ENCODE peak calls at places on chromosomes 11 and 22, in four cellular contexts. One of them, this sample, is unnamed.

GRCh38 chr11:78424334-78425270 is 7.0 kb upstream of the GAB2 start:
- DNase-seq in GM12878: peak
- DNase-seq in endothelial cell of umbilical vein: peak
- DNase-seq in A549: no peak
- DNase-seq in this sample: peak

GRCh38 chr11:117271208-117271607 is 19.9 kb upstream of the BACE1-AS start:
- DNase-seq in GM12878: no peak
- DNase-seq in A549: no peak
- DNase-seq in endothelial cell of umbilical vein: no peak
- DNase-seq in this sample: no peak

GRCh38 chr11:10731064-10731680 is 19.9 kb upstream of the CTR9 start:
- DNase-seq in GM12878: no peak
- DNase-seq in endothelial cell of umbilical vein: no peak
- DNase-seq in A549: no peak
- DNase-seq in this sample: no peak

GRCh38 chr11:75148436-75148983 is 2.4 kb upstream of the SLCO2B1 start:
- DNase-seq in endothelial cell of umbilical vein: no peak
- DNase-seq in A549: no peak
- DNase-seq in GM12878: no peak
- DNase-seq in this sample: no peak

GRCh38 chr11:69915501-69916250 is 96.5 kb upstream of the FGF3 start:
- DNase-seq in endothelial cell of umbilical vein: peak
- DNase-seq in A549: peak
- DNase-seq in GM12878: no peak
- DNase-seq in this sample: peak

GRCh38 chr11:120660024-120660565 is 148.5 kb downstream of the GRIK4 start:
- DNase-seq in endothelial cell of umbilical vein: peak
- DNase-seq in GM12878: no peak
- DNase-seq in A549: peak
- DNase-seq in this sample: peak

GRCh38 chr11:34866375-34866774 is 49.8 kb downstream of the APIP start:
- DNase-seq in GM12878: no peak
- DNase-seq in A549: no peak
- DNase-seq in endothelial cell of umbilical vein: no peak
- DNase-seq in this sample: peak

GRCh38 chr11:69393865-69394233 is 87.6 kb upstream of the LINC01488 start:
- DNase-seq in A549: no peak
- DNase-seq in GM12878: no peak
- DNase-seq in endothelial cell of umbilical vein: no peak
- DNase-seq in this sample: no peak

GRCh38 chr11:94445641-94446040 is 44.4 kb upstream of the GPR83 start:
- DNase-seq in endothelial cell of umbilical vein: no peak
- DNase-seq in GM12878: no peak
- DNase-seq in A549: no peak
- DNase-seq in this sample: no peak

GRCh38 chr11:80346660-80347059 is 905.8 kb upstream of the TENM4 start:
- DNase-seq in A549: no peak
- DNase-seq in GM12878: no peak
- DNase-seq in endothelial cell of umbilical vein: no peak
- DNase-seq in this sample: no peak

GRCh38 chr22:29270475-29271271 is 2.6 kb downstream of the EWSR1 start:
- DNase-seq in A549: no peak
- DNase-seq in GM12878: no peak
- DNase-seq in endothelial cell of umbilical vein: peak
- DNase-seq in this sample: peak

GRCh38 chr11:8928981-8929615 is 3.6 kb downstream of the C11orf16 start:
- DNase-seq in endothelial cell of umbilical vein: no peak
- DNase-seq in GM12878: no peak
- DNase-seq in A549: no peak
- DNase-seq in this sample: no peak

GRCh38 chr11:69362315-69362714 is 68.4 kb downstream of the MYEOV start:
- DNase-seq in endothelial cell of umbilical vein: no peak
- DNase-seq in A549: no peak
- DNase-seq in GM12878: no peak
- DNase-seq in this sample: no peak

GRCh38 chr11:123798513-123799252 is 7.5 kb downstream of the OR6M1 start:
- DNase-seq in A549: no peak
- DNase-seq in GM12878: no peak
- DNase-seq in endothelial cell of umbilical vein: no peak
- DNase-seq in this sample: no peak

GRCh38 chr22:38262051-38262795 is 10.6 kb downstream of the TMEM184B start:
- DNase-seq in A549: no peak
- DNase-seq in endothelial cell of umbilical vein: peak
- DNase-seq in GM12878: no peak
- DNase-seq in this sample: peak

GRCh38 chr11:9859491-9860305 is 195.8 kb downstream of the SWAP70 start:
- DNase-seq in GM12878: no peak
- DNase-seq in A549: no peak
- DNase-seq in endothelial cell of umbilical vein: peak
- DNase-seq in this sample: peak

GRCh38 chr11:46402957-46403902 is 11.7 kb upstream of the CHRM4 start:
- DNase-seq in endothelial cell of umbilical vein: no peak
- DNase-seq in GM12878: no peak
- DNase-seq in A549: no peak
- DNase-seq in this sample: no peak

GRCh38 chr11:76047231-76047630 is 159.1 kb downstream of the WNT11 start:
- DNase-seq in GM12878: no peak
- DNase-seq in A549: no peak
- DNase-seq in endothelial cell of umbilical vein: peak
- DNase-seq in this sample: no peak

GRCh38 chr22:35231585-35232084 is 25.7 kb upstream of the HMGXB4 start:
- DNase-seq in A549: peak
- DNase-seq in endothelial cell of umbilical vein: peak
- DNase-seq in GM12878: peak
- DNase-seq in this sample: peak

GRCh38 chr22:28282346-28282745 is 363.3 kb upstream of the PITPNB start:
- DNase-seq in GM12878: no peak
- DNase-seq in endothelial cell of umbilical vein: no peak
- DNase-seq in A549: no peak
- DNase-seq in this sample: no peak

GRCh38 chr22:47053865-47054185 is 291.4 kb downstream of the TBC1D22A start:
- DNase-seq in endothelial cell of umbilical vein: peak
- DNase-seq in A549: no peak
- DNase-seq in GM12878: no peak
- DNase-seq in this sample: peak

GRCh38 chr11:123145661-123146060 is 49.4 kb downstream of the CLMP start:
- DNase-seq in A549: no peak
- DNase-seq in endothelial cell of umbilical vein: no peak
- DNase-seq in GM12878: no peak
- DNase-seq in this sample: no peak

GRCh38 chr11:64078905-64079304 is 43.2 kb downstream of the FLRT1 start:
- DNase-seq in GM12878: no peak
- DNase-seq in A549: no peak
- DNase-seq in endothelial cell of umbilical vein: no peak
- DNase-seq in this sample: no peak

GRCh38 chr22:46491936-46492335 is 45.5 kb downstream of the CELSR1 start:
- DNase-seq in endothelial cell of umbilical vein: no peak
- DNase-seq in GM12878: no peak
- DNase-seq in A549: no peak
- DNase-seq in this sample: no peak

GRCh38 chr22:36136475-36136874 is 24.1 kb downstream of the APOL3 start:
- DNase-seq in GM12878: no peak
- DNase-seq in endothelial cell of umbilical vein: no peak
- DNase-seq in A549: no peak
- DNase-seq in this sample: no peak

GRCh38 chr11:48880021-48880441 is 103.7 kb downstream of the TRIM51G start:
- DNase-seq in GM12878: no peak
- DNase-seq in endothelial cell of umbilical vein: no peak
- DNase-seq in A549: no peak
- DNase-seq in this sample: no peak

GRCh38 chr22:46860562-46860961 is 98.1 kb downstream of the TBC1D22A start:
- DNase-seq in A549: no peak
- DNase-seq in GM12878: no peak
- DNase-seq in endothelial cell of umbilical vein: no peak
- DNase-seq in this sample: no peak

GRCh38 chr22:19990609-19991394 is 25.8 kb downstream of the ARVCF start:
- DNase-seq in endothelial cell of umbilical vein: no peak
- DNase-seq in A549: no peak
- DNase-seq in GM12878: no peak
- DNase-seq in this sample: no peak

GRCh38 chr11:1162498-1163311 is 5.0 kb downstream of the MUC5AC start:
- DNase-seq in A549: no peak
- DNase-seq in endothelial cell of umbilical vein: no peak
- DNase-seq in GM12878: no peak
- DNase-seq in this sample: no peak

GRCh38 chr11:110305169-110306018 is 9.0 kb upstream of the RDX start:
- DNase-seq in GM12878: no peak
- DNase-seq in endothelial cell of umbilical vein: peak
- DNase-seq in A549: no peak
- DNase-seq in this sample: no peak

GRCh38 chr11:46504817-46505613 is 88.8 kb downstream of the AMBRA1 start:
- DNase-seq in endothelial cell of umbilical vein: peak
- DNase-seq in A549: no peak
- DNase-seq in GM12878: no peak
- DNase-seq in this sample: no peak

GRCh38 chr11:35579557-35580396 is 38.5 kb upstream of the FJX1 start:
- DNase-seq in endothelial cell of umbilical vein: no peak
- DNase-seq in A549: peak
- DNase-seq in GM12878: no peak
- DNase-seq in this sample: peak

GRCh38 chr22:41862160-41862529 is 29.2 kb downstream of the SREBF2 start:
- DNase-seq in A549: no peak
- DNase-seq in GM12878: peak
- DNase-seq in endothelial cell of umbilical vein: no peak
- DNase-seq in this sample: peak

DNA sequence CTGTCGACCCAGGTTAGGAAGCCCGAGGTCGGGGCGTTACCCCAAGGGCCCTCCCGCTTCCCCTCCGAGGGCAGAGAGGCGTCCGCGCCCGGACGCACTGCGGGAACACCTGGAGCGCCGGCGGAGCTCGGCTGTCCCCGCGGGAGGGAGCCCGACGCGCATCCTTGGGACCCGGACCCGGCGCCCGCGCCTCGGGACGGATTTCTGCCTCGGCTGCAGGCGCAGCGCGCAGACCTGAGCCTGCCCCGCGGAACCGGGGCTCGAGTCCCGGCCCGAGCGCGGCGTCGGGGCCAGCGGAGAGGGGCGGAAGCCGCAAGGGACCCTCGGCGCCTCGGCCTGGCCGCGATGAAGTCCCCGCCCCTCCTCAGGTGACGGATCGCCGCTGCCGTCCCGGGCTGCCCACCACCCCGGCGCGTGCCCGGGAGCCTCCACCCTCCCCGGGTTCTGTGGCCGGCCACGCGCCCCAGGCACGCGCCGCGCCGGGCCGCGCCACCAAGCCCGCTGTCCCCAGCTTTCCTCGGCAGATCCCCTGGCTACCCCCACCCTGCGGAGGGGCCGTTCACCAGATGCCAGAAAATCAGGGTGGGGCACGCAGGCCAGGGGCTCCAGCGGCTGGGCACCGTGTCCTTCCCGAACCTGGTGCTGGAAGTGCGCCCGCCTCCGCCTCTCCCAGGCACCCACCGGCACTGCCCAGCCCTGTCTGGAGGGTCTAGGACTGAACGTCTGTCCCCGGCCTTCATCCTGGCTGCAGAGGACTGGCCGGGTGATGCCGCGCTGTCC is 407 bp downstream of the GLB1L3 start:
- DNase-seq in endothelial cell of umbilical vein: no peak
- DNase-seq in A549: no peak
- DNase-seq in GM12878: no peak
- DNase-seq in this sample: no peak
- TF ChIP-seq MYC in endothelial cell of umbilical vein: no peak
- TF ChIP-seq MYC in A549: no peak
- TF ChIP-seq MYC in GM12878: no peak
- TF ChIP-seq MYC in this sample: no peak

DNA sequence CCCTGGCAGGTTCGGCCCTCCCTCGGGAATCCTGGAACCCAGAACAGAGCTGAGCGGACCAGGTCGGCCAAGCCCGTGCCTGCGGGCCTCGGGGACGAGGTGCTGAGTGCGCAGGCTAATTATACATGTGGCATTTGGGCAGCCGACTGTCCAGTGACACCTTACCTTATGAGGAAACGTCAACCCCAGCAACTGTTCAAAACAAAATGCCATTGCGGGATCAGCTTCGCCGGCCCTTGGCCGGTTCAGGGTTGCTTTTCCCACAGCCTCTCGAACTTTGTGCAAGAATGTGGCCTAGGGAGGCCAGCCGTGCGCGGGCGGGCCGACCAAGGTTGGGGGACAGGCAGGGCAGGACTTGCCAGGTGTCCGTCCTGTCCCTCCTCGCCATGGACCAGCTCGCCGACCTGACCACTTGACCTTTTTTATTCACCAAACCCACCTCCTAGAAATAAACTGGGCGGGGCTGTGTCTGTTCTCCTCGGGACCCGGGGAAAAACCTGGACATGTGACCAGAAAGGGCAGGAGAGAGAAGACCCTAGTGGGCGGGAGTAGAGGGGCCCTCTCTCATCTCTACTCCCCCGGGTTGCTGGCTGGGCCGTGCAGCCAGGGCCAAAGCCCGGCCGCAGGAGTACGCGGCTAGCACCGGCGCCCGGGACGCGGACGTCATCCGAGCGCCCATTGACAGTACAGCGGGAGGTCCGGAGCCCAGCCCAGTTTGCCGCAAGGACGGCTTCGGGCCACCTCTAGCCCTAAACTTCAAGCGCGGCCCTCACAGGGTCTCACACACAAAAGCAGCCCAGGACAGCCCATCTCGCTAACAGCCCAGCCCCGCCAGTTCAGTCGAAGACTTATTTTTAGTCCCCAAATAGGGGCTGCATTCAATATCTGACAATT is 134.3 kb upstream of the C11orf58 start:
- DNase-seq in endothelial cell of umbilical vein: no peak
- DNase-seq in GM12878: no peak
- DNase-seq in A549: no peak
- DNase-seq in this sample: no peak
- TF ChIP-seq MAX in endothelial cell of umbilical vein: no peak
- TF ChIP-seq MAX in GM12878: no peak
- TF ChIP-seq MAX in A549: no peak
- TF ChIP-seq MAX in this sample: no peak

DNA sequence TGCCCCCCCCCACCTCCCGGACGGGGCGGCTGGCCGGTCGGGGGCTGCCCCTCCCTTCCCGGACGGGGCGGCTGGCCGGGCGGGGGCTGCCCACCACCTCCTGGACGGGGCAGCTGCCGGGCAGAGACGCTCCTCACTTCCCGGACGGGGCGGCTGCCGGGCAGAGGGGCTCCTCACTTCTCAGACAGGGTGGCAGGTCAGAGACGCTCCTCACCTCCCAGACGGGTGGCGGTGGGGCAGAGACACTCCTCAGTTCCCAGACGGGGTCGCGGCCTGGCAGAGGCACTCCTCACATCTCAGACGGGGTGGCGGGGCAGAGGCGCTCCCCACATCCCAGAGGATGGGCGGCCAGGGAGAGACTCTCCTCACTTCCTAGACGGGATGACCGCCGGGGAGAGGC is 24.0 kb downstream of the RNF185 start:
- DNase-seq in endothelial cell of umbilical vein: no peak
- DNase-seq in GM12878: no peak
- DNase-seq in A549: no peak
- DNase-seq in this sample: no peak
- TF ChIP-seq MYC in endothelial cell of umbilical vein: no peak
- TF ChIP-seq MYC in GM12878: no peak
- TF ChIP-seq MYC in A549: no peak
- TF ChIP-seq MYC in this sample: no peak

GRCh38 chr11:62141111-62142042 is 17.6 kb downstream of the INCENP start:
- DNase-seq in A549: no peak
- DNase-seq in endothelial cell of umbilical vein: no peak
- DNase-seq in GM12878: no peak
- DNase-seq in this sample: no peak
- TF ChIP-seq MAX in A549: no peak
- TF ChIP-seq MAX in endothelial cell of umbilical vein: no peak
- TF ChIP-seq MAX in GM12878: no peak
- TF ChIP-seq MAX in this sample: no peak